ENCODE peak calls at places on chromosomes 3 and 15, in five cellular contexts. C is thoracic aorta, B is SJSA1, V is sigmoid colon, H is Peyer's patch. X is an unnamed sample.

GRCh38 chr3:157533298-157533870 is 30.2 kb upstream of the VEPH1 start:
- DNase-seq in B (no peak), H (no peak), V (no peak), C (no peak), X (no peak)

GRCh38 chr3:191136347-191136746 is 62.7 kb upstream of the OSTN start:
- DNase-seq in B (no peak), H (no peak), V (no peak), C (no peak), X (no peak)

GRCh38 chr3:21894459-21895083 is 143.6 kb upstream of the ZNF385D start:
- DNase-seq in B (no peak), V (no peak), C (no peak), H (no peak), X (no peak)

GRCh38 chr3:160474416-160474838 is 24.8 kb upstream of the TRIM59 start:
- DNase-seq in C (no peak), B (no peak), V (no peak), H (no peak), X (no peak)

GRCh38 chr15:52556524-52556923 is 12.3 kb downstream of the ARPP19 start:
- DNase-seq in V (no peak), B (no peak), C (no peak), H (no peak), X (no peak)

GRCh38 chr3:113495035-113495434 is 19.9 kb downstream of the SPICE1 start:
- DNase-seq in H (peak; percentile 32), C (no peak), B (no peak), V (no peak), X (no peak)

GRCh38 chr15:73305331-73306211 is 63.2 kb downstream of the HCN4 start:
- DNase-seq in H (no peak), C (no peak), B (no peak), V (no peak), X (no peak)

GRCh38 chr3:114504941-114505632 is 211.3 kb downstream of the TIGIT start:
- DNase-seq in H (no peak), V (no peak), C (no peak), B (no peak), X (no peak)

GRCh38 chr3:37862219-37862711 is 585 bp downstream of the CTDSPL start:
- DNase-seq in B (no peak), V (peak; percentile 75), H (no peak), C (no peak), X (peak; percentile 73)

GRCh38 chr3:126782554-126782953 is 78.5 kb downstream of the CHCHD6 start:
- DNase-seq in V (no peak), B (peak; percentile 94), C (no peak), H (no peak), X (no peak)

GRCh38 chr3:187986514-187986934 is 167.4 kb upstream of the LPP start:
- DNase-seq in C (no peak), B (peak; percentile 79), H (no peak), V (no peak), X (no peak)

GRCh38 chr15:56098230-56098899 is 105.0 kb upstream of the NEDD4 start:
- DNase-seq in B (no peak), H (no peak), C (no peak), V (no peak), X (no peak)

GRCh38 chr3:119314821-119315220 is 20.6 kb downstream of the ARHGAP31 start:
- DNase-seq in H (no peak), V (no peak), B (no peak), C (no peak), X (no peak)

GRCh38 chr15:31236184-31237041 is 90.2 kb upstream of the KLF13 start:
- DNase-seq in H (no peak), B (peak; percentile 87), V (peak; percentile 96), C (peak; percentile 74), X (peak; percentile 64)

GRCh38 chr3:134641671-134642300 is 9.0 kb downstream of the KY start:
- DNase-seq in H (no peak), B (no peak), V (no peak), C (no peak), X (no peak)

DNA sequence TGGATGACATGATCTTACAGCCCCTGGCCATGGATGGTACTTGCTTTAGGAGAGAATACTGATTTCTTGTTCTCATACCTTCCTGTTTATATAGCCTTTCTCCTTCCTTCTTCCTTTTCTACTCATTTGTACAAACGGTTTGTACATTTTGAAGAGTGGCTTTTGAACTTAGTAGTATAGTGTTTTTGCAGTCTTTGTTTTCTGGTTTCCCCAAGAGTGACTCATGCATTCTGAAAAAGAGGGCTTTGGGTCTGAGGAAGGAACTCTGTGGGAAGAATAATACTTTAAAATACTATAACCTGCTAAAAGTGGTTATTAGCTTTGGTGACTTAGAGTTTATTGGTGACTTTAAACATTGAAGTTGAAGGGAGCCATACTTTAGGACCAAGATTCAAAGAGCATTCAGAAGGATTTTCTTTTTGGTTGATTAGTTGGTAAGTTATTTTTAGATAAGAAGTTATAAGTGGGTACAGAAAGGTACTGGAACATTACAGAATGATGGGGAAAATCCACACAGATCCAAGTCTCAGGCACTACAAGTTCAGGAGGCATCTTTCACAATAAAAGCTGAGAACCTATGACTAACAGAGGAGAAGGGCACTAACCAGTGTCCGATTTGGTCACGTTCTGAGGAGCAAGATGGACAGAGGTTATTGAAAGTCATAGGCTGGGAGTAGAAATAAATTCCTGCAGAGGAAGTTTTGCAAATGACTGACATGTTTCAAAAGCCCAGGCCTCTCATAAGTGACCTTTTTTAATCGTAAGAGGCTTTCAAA is 369.6 kb upstream of the AZI2 start:
- DNase-seq in V (no peak), H (no peak), B (no peak), C (no peak), X (no peak)
- H3K4me1 ChIP-seq in V (no peaks in the 10 kb centered on the region), H (no peaks in the 10 kb centered on the region), B (no peaks in the 10 kb centered on the region), C (peaks cover 33% of the 10 kb centered on the region), X (no peaks in the 10 kb centered on the region)

GRCh38 chr3:60779637-60780036 is 471.6 kb downstream of the FHIT start:
- DNase-seq in C (no peak), B (no peak), V (no peak), H (no peak), X (no peak)
- H3K9me3 ChIP-seq in C (peaks cover 8% of the 10 kb centered on the region), B (peaks cover 2% of the 10 kb centered on the region), V (peaks cover 16% of the 10 kb centered on the region), H (peaks cover 5% of the 10 kb centered on the region), X (peaks cover 13% of the 10 kb centered on the region)

DNA sequence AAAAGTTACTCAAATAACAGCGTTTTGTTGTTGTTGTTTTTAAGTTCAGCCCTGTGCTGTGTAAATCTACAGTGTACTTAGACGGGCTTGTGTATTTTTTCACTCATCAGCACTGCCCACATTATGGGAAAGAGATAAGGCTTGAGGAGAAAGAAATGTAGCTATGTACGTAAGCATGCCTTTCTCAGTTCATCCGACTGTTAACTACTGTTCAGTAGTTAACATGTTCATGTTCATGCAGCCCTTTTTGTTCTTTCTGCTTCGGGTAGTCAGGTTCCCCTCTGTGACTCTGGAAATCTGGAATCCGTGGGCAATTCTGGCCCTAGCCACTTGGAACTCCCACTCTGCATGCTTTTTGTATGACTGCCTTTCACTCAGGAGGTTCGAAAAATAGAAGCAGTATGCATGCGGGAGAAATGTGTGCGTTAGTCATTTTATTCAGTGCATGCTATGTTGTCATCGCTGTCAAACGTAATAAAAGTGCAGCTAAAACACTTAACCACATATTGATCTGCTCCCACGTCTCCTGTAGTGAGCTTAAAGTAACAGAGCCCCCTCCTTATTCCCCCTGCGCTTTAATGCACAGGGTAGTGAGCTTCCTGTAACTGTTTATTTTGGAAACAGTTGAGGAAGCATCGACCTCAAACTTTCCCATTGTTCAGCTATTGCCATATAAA is 283.1 kb upstream of the NR2F2 start:
- DNase-seq in B (peak; percentile 52), H (no peak), C (no peak), V (no peak), X (no peak)
- H3K4me3 ChIP-seq in B (no peak overlapping the region), H (no peak overlapping the region), C (peak overlapping the region; percentile 63), V (no peak overlapping the region), X (no peak overlapping the region)

GRCh38 chr3:73520931-73521461 is 103.7 kb downstream of the PDZRN3 start:
- DNase-seq in H (no peak), B (no peak), C (no peak), V (peak; percentile 97), X (no peak)

GRCh38 chr3:73516656-73517055 is 108.1 kb downstream of the PDZRN3 start:
- DNase-seq in H (no peak), V (peak; percentile 98), B (no peak), C (peak; percentile 64), X (peak; percentile 56)

GRCh38 chr3:73523661-73524060 is 101.1 kb downstream of the PDZRN3 start:
- DNase-seq in B (no peak), V (no peak), C (no peak), H (no peak), X (no peak)

GRCh38 chr3:73525591-73525990 is 99.2 kb downstream of the PDZRN3 start:
- DNase-seq in V (no peak), C (no peak), B (no peak), H (no peak), X (no peak)

DNA sequence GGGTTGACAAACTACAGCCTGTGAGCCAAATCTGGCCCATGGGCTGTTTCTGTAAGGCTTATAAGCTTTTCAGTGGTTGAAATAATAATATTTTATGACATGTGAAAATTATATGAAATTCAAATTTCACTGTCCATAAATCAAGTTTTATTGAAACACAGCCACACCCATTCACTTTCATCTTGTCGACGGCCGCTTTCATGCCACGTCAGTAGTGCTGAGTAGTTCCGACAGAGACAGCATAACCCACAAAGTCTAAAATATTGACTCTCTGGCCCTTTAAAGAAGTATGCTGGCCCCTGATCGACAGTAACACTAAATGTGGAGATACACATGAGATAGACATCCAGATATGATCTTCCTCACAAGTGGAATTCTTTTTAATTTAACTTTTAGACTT is 102.8 kb downstream of the PDZRN3 start:
- DNase-seq in C (no peak), B (no peak), H (no peak), V (no peak), X (no peak)
- H3K4me1 ChIP-seq in C (peaks cover 74% of the 10 kb centered on the region), B (no peaks in the 10 kb centered on the region), H (no peaks in the 10 kb centered on the region), V (peaks cover 54% of the 10 kb centered on the region), X (peaks cover 7% of the 10 kb centered on the region)

DNA sequence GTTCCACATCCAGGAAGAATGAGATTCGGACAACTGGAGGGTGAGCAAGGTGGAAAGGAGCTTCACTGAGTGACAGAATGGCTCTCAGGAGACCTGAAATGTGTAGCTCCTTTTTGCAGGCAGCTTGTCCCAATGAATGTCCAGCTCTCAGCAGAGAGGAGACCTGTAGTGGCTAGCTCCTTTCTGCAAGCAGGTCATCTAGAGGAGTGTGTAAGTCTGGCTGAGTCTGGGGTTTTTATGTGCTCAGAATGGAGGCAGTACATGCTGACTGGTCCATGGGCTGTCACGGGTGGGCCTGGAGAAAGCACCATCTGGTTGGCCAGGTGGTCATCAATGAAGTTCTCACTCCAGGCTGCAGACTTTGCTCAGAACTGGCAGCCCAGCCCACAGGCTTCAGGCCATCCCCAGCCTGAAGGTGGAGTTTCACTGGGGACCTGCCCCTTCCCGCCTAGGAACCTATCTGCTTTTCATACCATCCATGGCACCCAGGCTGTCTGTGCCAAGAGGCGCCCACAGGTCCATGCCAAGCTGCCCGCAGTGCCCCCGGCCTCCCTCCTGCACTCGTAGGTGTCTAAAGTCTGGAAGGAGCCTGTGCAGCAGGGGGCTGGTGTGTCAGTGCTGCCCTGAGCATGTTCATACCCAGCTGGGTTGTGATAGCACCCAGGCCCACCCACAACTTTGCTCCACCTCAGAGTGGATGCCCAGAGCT is 276.6 kb downstream of the UBE2E2 start:
- DNase-seq in B (no peak), C (no peak), V (no peak), H (no peak), X (no peak)
- H3K9me3 ChIP-seq in B (no peaks in the 10 kb centered on the region), C (no peaks in the 10 kb centered on the region), V (peaks cover 3% of the 10 kb centered on the region), H (peaks cover 3% of the 10 kb centered on the region), X (peaks cover 9% of the 10 kb centered on the region)

DNA sequence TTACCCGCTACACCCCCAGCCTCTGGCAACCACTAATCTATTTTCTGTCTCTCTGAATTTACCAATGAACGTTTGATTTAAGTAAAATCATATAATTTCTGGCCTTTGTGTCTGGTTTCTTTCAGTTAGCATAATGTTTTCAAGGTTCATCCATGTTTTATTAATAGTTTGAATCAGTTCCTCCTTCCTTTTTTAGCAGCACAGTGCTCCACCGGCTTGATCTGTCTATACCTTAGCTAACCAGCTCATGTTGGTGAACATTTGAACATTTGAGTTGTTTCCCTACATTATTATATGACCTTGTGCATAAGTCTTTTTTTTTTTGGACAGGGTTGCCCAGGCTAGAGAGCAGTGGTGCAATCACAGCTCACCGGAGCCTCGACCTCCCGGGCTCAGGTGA is 33.3 kb downstream of the PDE8A start:
- DNase-seq in H (no peak), B (no peak), C (no peak), V (no peak), X (no peak)
- H3K4me3 ChIP-seq in H (no peak overlapping the region), B (no peak overlapping the region), C (no peak overlapping the region), V (no peak overlapping the region), X (no peak overlapping the region)

X was measured in lower lobe of right lung.